ENCODE peak calls at places on chromosomes 12 and 14, in seven cellular contexts. Z is heart right ventricle, B is transverse colon, X is tibial artery, K is PC-9, E is suprapubic skin, V is stomach. L is an unnamed sample.

GRCh38 chr12:108849653-108850052 is 7.7 kb downstream of the SSH1 start:
- DNase-seq in E (peak; percentile 34), X (no peak), K (no peak), B (no peak), Z (peak; percentile 46), V (no peak), L (no peak)

GRCh38 chr12:8909752-8910151 is 4.6 kb upstream of the PHC1 start:
- DNase-seq in B (no peak), Z (no peak), E (no peak), X (no peak), V (no peak), K (no peak), L (no peak)

GRCh38 chr12:49345048-49345839 is 1.4 kb upstream of the DNAJC22 start:
- DNase-seq in B (peak; percentile 24), V (peak; percentile 35), X (no peak), Z (no peak), K (no peak), E (no peak), L (no peak)

GRCh38 chr14:46198676-46199075 is 452.9 kb downstream of the RPL10L start:
- DNase-seq in V (no peak), X (no peak), Z (no peak), B (no peak), E (no peak), K (no peak), L (no peak)

GRCh38 chr14:73719791-73720190 is 5.6 kb upstream of the PNMA1 start:
- DNase-seq in X (no peak), V (no peak), B (no peak), E (no peak), Z (no peak), K (no peak), L (no peak)

GRCh38 chr14:105203701-105204100 is 22.6 kb upstream of the NUDT14 start:
- DNase-seq in E (no peak), X (no peak), V (no peak), K (no peak), B (no peak), Z (no peak), L (no peak)

GRCh38 chr12:127284870-127285431 is 982.0 kb upstream of the TMEM132C start:
- DNase-seq in V (no peak), E (no peak), B (no peak), K (no peak), X (peak; percentile 61), Z (no peak), L (no peak)

GRCh38 chr12:117330441-117331113 is 30.8 kb downstream of the NOS1 start:
- DNase-seq in X (no peak), Z (no peak), B (no peak), K (no peak), V (no peak), E (no peak), L (no peak)

GRCh38 chr14:93977790-93978581 is 1.6 kb upstream of the ASB2 start:
- DNase-seq in Z (no peak), B (peak; percentile 54), K (no peak), E (no peak), V (no peak), X (no peak), L (no peak)

GRCh38 chr14:63361790-63362189 is 43.1 kb upstream of the GPHB5 start:
- DNase-seq in K (no peak), X (no peak), B (no peak), E (no peak), Z (no peak), V (no peak), L (no peak)

GRCh38 chr12:24879644-24880043 is 69.3 kb downstream of the BCAT1 start:
- DNase-seq in E (no peak), V (no peak), B (no peak), K (no peak), X (no peak), Z (no peak), L (no peak)

GRCh38 chr14:50943261-50943942 is 881 bp downstream of the PYGL start:
- DNase-seq in K (peak; percentile 77), V (peak; percentile 32), X (peak; percentile 77), Z (peak; percentile 17), E (peak; percentile 81), B (peak; percentile 58), L (peak; percentile 81)

GRCh38 chr14:70186826-70187483 is 1.8 kb downstream of the SLC8A3 start:
- DNase-seq in Z (no peak), X (no peak), V (no peak), E (no peak), B (peak; percentile 10), K (no peak), L (no peak)

GRCh38 chr12:77190022-77190421 is 124.7 kb upstream of the E2F7 start:
- DNase-seq in K (no peak), B (no peak), E (no peak), X (no peak), V (no peak), Z (no peak), L (no peak)

GRCh38 chr12:69657376-69658137 is 41.5 kb downstream of the BEST3 start:
- DNase-seq in V (no peak), X (no peak), K (no peak), E (no peak), Z (no peak), B (no peak), L (no peak)

DNA sequence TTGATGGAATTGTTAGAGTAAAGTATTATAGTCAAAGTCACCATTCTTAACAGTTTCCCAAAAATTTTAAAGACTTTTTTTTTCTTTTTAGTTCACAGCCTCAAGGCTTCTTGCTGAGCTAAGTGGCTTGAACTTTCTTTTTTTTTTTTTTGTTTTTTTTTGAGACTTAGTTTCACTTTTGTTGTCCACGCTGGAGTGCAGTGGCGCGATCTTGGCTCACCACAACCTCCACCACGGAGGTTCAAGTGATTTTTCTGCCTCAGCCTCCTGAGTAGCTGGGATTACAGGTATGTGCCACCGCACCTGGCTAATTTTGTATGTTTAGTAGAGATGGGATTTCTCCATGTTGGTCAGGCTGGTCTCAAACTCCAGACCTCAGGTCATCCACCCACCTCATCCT is 92.8 kb downstream of the SETD3 start:
- DNase-seq in E (no peak), K (no peak), X (no peak), V (no peak), Z (no peak), B (no peak), L (no peak)
- H3K4me3 ChIP-seq in E (no peak overlapping the region), K (no peak overlapping the region), X (no peak overlapping the region), V (no peak overlapping the region), Z (no peak overlapping the region), B (no peak overlapping the region), L (no peak overlapping the region)

DNA sequence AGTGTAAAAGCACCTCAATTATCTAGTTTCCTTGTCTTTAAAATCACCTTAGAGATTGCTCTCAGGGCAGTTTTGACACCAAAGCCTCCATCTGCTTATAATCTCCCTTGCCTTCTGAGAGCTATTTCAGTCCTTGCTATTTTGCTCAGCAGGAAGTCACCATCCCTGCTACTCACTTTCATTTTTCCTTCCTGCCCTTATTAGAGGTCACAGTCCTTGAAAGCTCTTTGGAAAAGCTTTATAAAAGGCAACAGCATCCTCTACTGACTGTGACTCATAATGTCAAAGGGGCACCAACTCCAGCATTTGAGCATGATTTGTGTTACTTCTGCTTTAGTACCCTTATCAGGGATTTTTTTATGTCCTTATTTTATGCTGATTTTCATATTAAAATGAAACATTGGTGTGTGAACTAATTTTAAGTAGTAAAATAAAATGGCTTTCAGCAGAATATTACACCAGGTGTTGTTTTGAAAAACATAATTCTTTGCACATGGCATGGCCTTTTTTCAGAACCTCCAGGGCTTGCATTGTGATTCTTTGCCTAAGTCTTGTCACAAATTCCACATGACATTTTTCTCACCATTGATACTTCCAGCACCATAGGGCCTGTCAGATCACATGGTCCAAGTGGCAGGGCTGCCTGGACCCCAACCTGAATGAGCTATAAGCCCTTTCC is 213.0 kb downstream of the ADAMTS20 start:
- DNase-seq in E (no peak), V (no peak), Z (peak; percentile 31), B (no peak), K (peak; percentile 9), X (no peak), L (no peak)
- TF ChIP-seq CTCF in E (no peak), V (peak; percentile 5), Z (peak; percentile 83), B (peak; percentile 18), K (peak; percentile 54), X (peak; percentile 20), L (peak; percentile 58)

GRCh38 chr12:124516850-124517249 is 50.6 kb downstream of the NCOR2 start:
- DNase-seq in E (no peak), B (no peak), K (no peak), Z (no peak), V (no peak), X (no peak), L (no peak)

GRCh38 chr12:124520258-124520657 is 47.2 kb downstream of the NCOR2 start:
- DNase-seq in V (peak; percentile 86), E (no peak), B (peak; percentile 44), Z (no peak), K (peak; percentile 55), X (peak; percentile 65), L (no peak)

GRCh38 chr12:124517260-124518050 is 50.0 kb downstream of the NCOR2 start:
- DNase-seq in X (peak; percentile 80), Z (peak; percentile 83), V (peak; percentile 92), E (peak; percentile 91), B (peak; percentile 70), K (peak; percentile 74), L (peak; percentile 69)

GRCh38 chr12:124519741-124520140 is 47.7 kb downstream of the NCOR2 start:
- DNase-seq in K (no peak), B (no peak), E (no peak), V (no peak), Z (no peak), X (no peak), L (no peak)

GRCh38 chr12:124518051-124518932 is 49.1 kb downstream of the NCOR2 start:
- DNase-seq in V (peak; percentile 99), B (peak; percentile 97), E (peak; percentile 99), K (peak; percentile 95), X (peak; percentile 100), Z (peak; percentile 99), L (peak; percentile 99)
- H3K4me3 ChIP-seq in V (peak overlapping the region; percentile 46), B (peak overlapping the region; percentile 31), E (peak overlapping the region; percentile 56), K (peak overlapping the region; percentile 59), X (peak overlapping the region; percentile 64), Z (peak overlapping the region; percentile 43), L (peak overlapping the region; percentile 24)

GRCh38 chr14:74841230-74842207 is 34.4 kb downstream of the PROX2 start:
- DNase-seq in Z (no peak), V (no peak), X (no peak), B (no peak), K (no peak), E (no peak), L (no peak)

GRCh38 chr14:74846968-74847549 is 28.9 kb downstream of the PROX2 start:
- DNase-seq in V (no peak), Z (no peak), X (no peak), B (no peak), K (no peak), E (no peak), L (no peak)

GRCh38 chr14:74840603-74841030 is 35.3 kb downstream of the PROX2 start:
- DNase-seq in V (no peak), X (no peak), K (no peak), B (no peak), E (no peak), Z (no peak), L (no peak)

GRCh38 chr14:74846168-74846567 is 29.8 kb downstream of the PROX2 start:
- DNase-seq in V (no peak), B (no peak), Z (no peak), E (no peak), X (no peak), K (no peak), L (no peak)

DNA sequence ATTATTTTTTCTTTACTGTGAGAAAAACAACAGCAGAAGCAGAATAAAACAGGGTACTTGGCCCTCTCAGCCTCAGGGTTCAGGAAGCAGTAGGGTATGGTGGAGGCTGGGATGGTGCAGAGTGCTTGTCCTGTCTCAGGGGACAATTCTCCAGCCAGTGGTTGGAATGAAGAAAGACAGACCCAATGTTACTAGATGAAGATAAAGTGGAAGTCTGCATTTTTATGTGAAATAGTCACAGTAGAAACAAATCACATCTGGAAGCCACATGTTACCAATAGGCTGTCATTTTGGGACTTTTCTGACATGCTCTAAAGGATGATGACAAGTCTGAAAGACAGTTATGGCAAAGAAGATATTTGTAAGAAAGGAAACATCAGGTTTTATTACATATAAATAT is 32.3 kb downstream of the PROX2 start:
- DNase-seq in Z (no peak), E (no peak), K (no peak), V (no peak), X (no peak), B (no peak), L (no peak)
- TF ChIP-seq CTCF in Z (no peak), E (no peak), K (no peak), V (no peak), X (no peak), B (no peak), L (no peak)

L was measured in uterus.